ENCODE peak calls at places on chromosomes 16 and 17, in five cellular contexts. Y is nephron progenitor cell; I is CD4-positive, alpha-beta T cell; K is cardiac muscle cell; U is stimulated activated CD4-positive, alpha-beta T cell treated with anti-CD3 and anti-CD28 coated beads, Interleukin-15, amount 100 ng/mL, for 24 hours. R is an unnamed sample.

GRCh38 chr17:233473-233941 is 52.1 kb upstream of the DOC2B start:
- DNase-seq in Y (no peak), I (no peak), K (no peak), U (no peak), R (no peak)

GRCh38 chr16:72818286-72818845 is 229.6 kb downstream of the ZFHX3 start:
- DNase-seq in Y (no peak), I (no peak), K (no peak), U (no peak), R (no peak)

GRCh38 chr17:4740025-4740351 is 260 bp upstream of the CXCL16 start:
- DNase-seq in Y (no peak), I (no peak), K (no peak), U (no peak), R (no peak)

GRCh38 chr17:29659155-29659554 is 36.4 kb upstream of the CORO6 start:
- DNase-seq in Y (no peak), I (no peak), K (no peak), U (peak), R (no peak)

GRCh38 chr17:39970157-39970692 is 7.4 kb downstream of the GSDMA start:
- DNase-seq in Y (no peak), I (no peak), K (no peak), U (no peak), R (no peak)

GRCh38 chr16:88941933-88942909 is 34.8 kb downstream of the CBFA2T3 start:
- DNase-seq in Y (peak), I (peak), K (peak), U (peak), R (peak)

GRCh38 chr16:19776147-19776546 is 58.1 kb downstream of the IQCK start:
- DNase-seq in Y (no peak), I (no peak), K (no peak), U (no peak), R (no peak)

GRCh38 chr16:87742781-87743490 is 22.9 kb downstream of the KLHDC4 start:
- DNase-seq in Y (no peak), I (no peak), K (no peak), U (no peak), R (no peak)

GRCh38 chr16:50495673-50496072 is 52.5 kb upstream of the NKD1 start:
- DNase-seq in Y (no peak), I (no peak), K (no peak), U (no peak), R (no peak)

GRCh38 chr16:46929378-46930332 is 43.8 kb downstream of the DNAJA2 start:
- DNase-seq in Y (peak), I (peak), K (peak), U (peak), R (peak)

GRCh38 chr16:14303654-14304394 is 232.7 kb downstream of the MRTFB start:
- DNase-seq in Y (peak), I (no peak), K (no peak), U (no peak), R (no peak)

GRCh38 chr17:73293480-73293911 is 18.3 kb downstream of the CDC42EP4 start:
- DNase-seq in Y (no peak), I (no peak), K (peak), U (no peak), R (no peak)

GRCh38 chr16:28925386-28926228 is 569 bp upstream of the RABEP2 start:
- DNase-seq in Y (peak), I (peak), K (peak), U (peak), R (peak)

GRCh38 chr16:65959978-65960377 is 406.5 kb upstream of the CDH5 start:
- DNase-seq in Y (no peak), I (no peak), K (peak), U (no peak), R (no peak)

GRCh38 chr16:77223184-77223583 is 24.0 kb downstream of the SYCE1L start:
- DNase-seq in Y (no peak), I (no peak), K (no peak), U (peak), R (no peak)

GRCh38 chr17:48505788-48506187 is 25.0 kb downstream of the HOXB1 start:
- DNase-seq in Y (no peak), I (peak), K (peak), U (peak), R (no peak)

GRCh38 chr16:11794447-11794846 is 2.6 kb downstream of the ZC3H7A start:
- DNase-seq in Y (no peak), I (no peak), K (no peak), U (no peak), R (no peak)

R was measured in stimulated activated naive B cell treated with anti-CD40 and anti-IgM and Interleukin-4, amounts not matched to agents 10 μg/mL and 1 μg/mL and 100 μg/mL, for 72 hours.